ENCODE peak calls at places on chromosomes 7 and 10, in eight cellular contexts. One of them, this sample, is unnamed.

GRCh38 chr7:26166681-26167266 is 14.8 kb downstream of the NFE2L3 start:
- DNase-seq in central memory CD4-positive, alpha-beta T cell: no peak
- DNase-seq in uterus: no peak
- DNase-seq in suprapubic skin: no peak
- DNase-seq in sigmoid colon: no peak
- DNase-seq in CD4-positive, CD25-positive, alpha-beta regulatory T cell: no peak
- DNase-seq in EH: no peak
- DNase-seq in CD4-positive, alpha-beta memory T cell: no peak
- DNase-seq in this sample: no peak

GRCh38 chr10:26468691-26469090 is 30.6 kb downstream of the APBB1IP start:
- DNase-seq in central memory CD4-positive, alpha-beta T cell: peak; percentile 71
- DNase-seq in uterus: no peak
- DNase-seq in suprapubic skin: no peak
- DNase-seq in sigmoid colon: no peak
- DNase-seq in CD4-positive, CD25-positive, alpha-beta regulatory T cell: peak; percentile 45
- DNase-seq in EH: no peak
- DNase-seq in CD4-positive, alpha-beta memory T cell: peak; percentile 64
- DNase-seq in this sample: no peak

GRCh38 chr10:3494131-3494878 is 290.7 kb downstream of the KLF6 start:
- DNase-seq in central memory CD4-positive, alpha-beta T cell: no peak
- DNase-seq in uterus: peak; percentile 48
- DNase-seq in suprapubic skin: no peak
- DNase-seq in sigmoid colon: peak; percentile 84
- DNase-seq in CD4-positive, CD25-positive, alpha-beta regulatory T cell: no peak
- DNase-seq in EH: peak; percentile 17
- DNase-seq in CD4-positive, alpha-beta memory T cell: no peak
- DNase-seq in this sample: no peak

GRCh38 chr10:75497997-75498797 is 66.8 kb downstream of the LRMDA start:
- DNase-seq in central memory CD4-positive, alpha-beta T cell: no peak
- DNase-seq in uterus: peak; percentile 65
- DNase-seq in suprapubic skin: no peak
- DNase-seq in sigmoid colon: peak; percentile 82
- DNase-seq in CD4-positive, CD25-positive, alpha-beta regulatory T cell: no peak
- DNase-seq in EH: peak; percentile 55
- DNase-seq in CD4-positive, alpha-beta memory T cell: no peak
- DNase-seq in this sample: no peak

GRCh38 chr7:111086532-111086931 is 4.4 kb upstream of the LRRN3 start:
- DNase-seq in central memory CD4-positive, alpha-beta T cell: no peak
- DNase-seq in uterus: no peak
- DNase-seq in suprapubic skin: no peak
- DNase-seq in sigmoid colon: no peak
- DNase-seq in CD4-positive, CD25-positive, alpha-beta regulatory T cell: no peak
- DNase-seq in EH: peak; percentile 35
- DNase-seq in CD4-positive, alpha-beta memory T cell: no peak
- DNase-seq in this sample: no peak

GRCh38 chr10:33355267-33355666 is 20.8 kb upstream of the NRP1 start:
- DNase-seq in central memory CD4-positive, alpha-beta T cell: no peak
- DNase-seq in uterus: no peak
- DNase-seq in suprapubic skin: no peak
- DNase-seq in sigmoid colon: no peak
- DNase-seq in CD4-positive, CD25-positive, alpha-beta regulatory T cell: no peak
- DNase-seq in EH: peak; percentile 26
- DNase-seq in CD4-positive, alpha-beta memory T cell: no peak
- DNase-seq in this sample: no peak

GRCh38 chr10:22599048-22599561 is 115.3 kb downstream of the PIP4K2A start:
- DNase-seq in central memory CD4-positive, alpha-beta T cell: no peak
- DNase-seq in uterus: no peak
- DNase-seq in suprapubic skin: no peak
- DNase-seq in sigmoid colon: no peak
- DNase-seq in CD4-positive, CD25-positive, alpha-beta regulatory T cell: no peak
- DNase-seq in EH: peak; percentile 83
- DNase-seq in CD4-positive, alpha-beta memory T cell: no peak
- DNase-seq in this sample: no peak

GRCh38 chr10:31590023-31590800 is 271.2 kb downstream of the ZEB1 start:
- DNase-seq in central memory CD4-positive, alpha-beta T cell: no peak
- DNase-seq in uterus: no peak
- DNase-seq in suprapubic skin: no peak
- DNase-seq in sigmoid colon: no peak
- DNase-seq in CD4-positive, CD25-positive, alpha-beta regulatory T cell: no peak
- DNase-seq in EH: no peak
- DNase-seq in CD4-positive, alpha-beta memory T cell: no peak
- DNase-seq in this sample: no peak

GRCh38 chr10:128001886-128002285 is 95.0 kb downstream of the PTPRE start:
- DNase-seq in central memory CD4-positive, alpha-beta T cell: no peak
- DNase-seq in uterus: no peak
- DNase-seq in suprapubic skin: no peak
- DNase-seq in sigmoid colon: peak; percentile 44
- DNase-seq in CD4-positive, CD25-positive, alpha-beta regulatory T cell: no peak
- DNase-seq in EH: no peak
- DNase-seq in CD4-positive, alpha-beta memory T cell: no peak
- DNase-seq in this sample: no peak

GRCh38 chr7:111832159-111832558 is 269.9 kb upstream of the IMMP2L start:
- DNase-seq in central memory CD4-positive, alpha-beta T cell: no peak
- DNase-seq in uterus: no peak
- DNase-seq in suprapubic skin: no peak
- DNase-seq in sigmoid colon: no peak
- DNase-seq in CD4-positive, CD25-positive, alpha-beta regulatory T cell: no peak
- DNase-seq in EH: no peak
- DNase-seq in CD4-positive, alpha-beta memory T cell: no peak
- DNase-seq in this sample: no peak

GRCh38 chr7:15462721-15463389 is 99.0 kb downstream of the AGMO start:
- DNase-seq in central memory CD4-positive, alpha-beta T cell: no peak
- DNase-seq in uterus: no peak
- DNase-seq in suprapubic skin: no peak
- DNase-seq in sigmoid colon: no peak
- DNase-seq in CD4-positive, CD25-positive, alpha-beta regulatory T cell: no peak
- DNase-seq in EH: peak; percentile 37
- DNase-seq in CD4-positive, alpha-beta memory T cell: no peak
- DNase-seq in this sample: no peak

GRCh38 chr7:665751-666453 is 60.6 kb upstream of the DNAAF5 start:
- DNase-seq in central memory CD4-positive, alpha-beta T cell: no peak
- DNase-seq in uterus: peak; percentile 68
- DNase-seq in suprapubic skin: no peak
- DNase-seq in sigmoid colon: peak; percentile 86
- DNase-seq in CD4-positive, CD25-positive, alpha-beta regulatory T cell: no peak
- DNase-seq in EH: no peak
- DNase-seq in CD4-positive, alpha-beta memory T cell: no peak
- DNase-seq in this sample: no peak

GRCh38 chr7:72219500-72219899 is 192.6 kb downstream of the CALN1 start:
- DNase-seq in central memory CD4-positive, alpha-beta T cell: no peak
- DNase-seq in uterus: no peak
- DNase-seq in suprapubic skin: no peak
- DNase-seq in sigmoid colon: no peak
- DNase-seq in CD4-positive, CD25-positive, alpha-beta regulatory T cell: no peak
- DNase-seq in EH: no peak
- DNase-seq in CD4-positive, alpha-beta memory T cell: no peak
- DNase-seq in this sample: no peak

GRCh38 chr10:51961401-51961800 is 262.0 kb upstream of the CSTF2T start:
- DNase-seq in central memory CD4-positive, alpha-beta T cell: no peak
- DNase-seq in uterus: no peak
- DNase-seq in suprapubic skin: no peak
- DNase-seq in sigmoid colon: no peak
- DNase-seq in CD4-positive, CD25-positive, alpha-beta regulatory T cell: no peak
- DNase-seq in EH: no peak
- DNase-seq in CD4-positive, alpha-beta memory T cell: no peak
- DNase-seq in this sample: no peak

GRCh38 chr7:129569811-129570215 is 41.7 kb upstream of the NRF1 start:
- DNase-seq in central memory CD4-positive, alpha-beta T cell: no peak
- DNase-seq in uterus: no peak
- DNase-seq in suprapubic skin: no peak
- DNase-seq in sigmoid colon: no peak
- DNase-seq in CD4-positive, CD25-positive, alpha-beta regulatory T cell: no peak
- DNase-seq in EH: peak; percentile 93
- DNase-seq in CD4-positive, alpha-beta memory T cell: no peak
- DNase-seq in this sample: no peak

GRCh38 chr7:78863248-78863647 is 590.2 kb downstream of the MAGI2 start:
- DNase-seq in central memory CD4-positive, alpha-beta T cell: no peak
- DNase-seq in uterus: no peak
- DNase-seq in suprapubic skin: no peak
- DNase-seq in sigmoid colon: no peak
- DNase-seq in CD4-positive, CD25-positive, alpha-beta regulatory T cell: no peak
- DNase-seq in EH: peak; percentile 11
- DNase-seq in CD4-positive, alpha-beta memory T cell: no peak
- DNase-seq in this sample: peak; percentile 1

GRCh38 chr10:31374146-31374696 is 55.2 kb downstream of the ZEB1 start:
- DNase-seq in central memory CD4-positive, alpha-beta T cell: no peak
- DNase-seq in uterus: no peak
- DNase-seq in suprapubic skin: no peak
- DNase-seq in sigmoid colon: no peak
- DNase-seq in CD4-positive, CD25-positive, alpha-beta regulatory T cell: no peak
- DNase-seq in EH: peak; percentile 39
- DNase-seq in CD4-positive, alpha-beta memory T cell: no peak
- DNase-seq in this sample: no peak

GRCh38 chr7:17680943-17681351 is 259.3 kb downstream of the SNX13 start:
- DNase-seq in central memory CD4-positive, alpha-beta T cell: peak; percentile 5
- DNase-seq in uterus: no peak
- DNase-seq in suprapubic skin: no peak
- DNase-seq in sigmoid colon: no peak
- DNase-seq in CD4-positive, CD25-positive, alpha-beta regulatory T cell: no peak
- DNase-seq in EH: peak; percentile 60
- DNase-seq in CD4-positive, alpha-beta memory T cell: peak; percentile 5
- DNase-seq in this sample: no peak

GRCh38 chr7:73774923-73775322 is 4.9 kb upstream of the CLDN3 start:
- DNase-seq in central memory CD4-positive, alpha-beta T cell: no peak
- DNase-seq in uterus: no peak
- DNase-seq in suprapubic skin: no peak
- DNase-seq in sigmoid colon: no peak
- DNase-seq in CD4-positive, CD25-positive, alpha-beta regulatory T cell: no peak
- DNase-seq in EH: peak; percentile 33
- DNase-seq in CD4-positive, alpha-beta memory T cell: no peak
- DNase-seq in this sample: no peak

GRCh38 chr7:51660516-51660915 is 343.9 kb upstream of the COBL start:
- DNase-seq in central memory CD4-positive, alpha-beta T cell: no peak
- DNase-seq in uterus: no peak
- DNase-seq in suprapubic skin: no peak
- DNase-seq in sigmoid colon: no peak
- DNase-seq in CD4-positive, CD25-positive, alpha-beta regulatory T cell: no peak
- DNase-seq in EH: no peak
- DNase-seq in CD4-positive, alpha-beta memory T cell: no peak
- DNase-seq in this sample: no peak

GRCh38 chr7:30859940-30860623 is 51.6 kb upstream of the AQP1 start:
- DNase-seq in central memory CD4-positive, alpha-beta T cell: no peak
- DNase-seq in uterus: no peak
- DNase-seq in suprapubic skin: no peak
- DNase-seq in sigmoid colon: no peak
- DNase-seq in CD4-positive, CD25-positive, alpha-beta regulatory T cell: no peak
- DNase-seq in EH: no peak
- DNase-seq in CD4-positive, alpha-beta memory T cell: no peak
- DNase-seq in this sample: no peak

GRCh38 chr10:65419629-65420028 is 1506.2 kb upstream of the LRRTM3 start:
- DNase-seq in central memory CD4-positive, alpha-beta T cell: no peak
- DNase-seq in uterus: no peak
- DNase-seq in suprapubic skin: no peak
- DNase-seq in sigmoid colon: no peak
- DNase-seq in CD4-positive, CD25-positive, alpha-beta regulatory T cell: no peak
- DNase-seq in EH: no peak
- DNase-seq in CD4-positive, alpha-beta memory T cell: no peak
- DNase-seq in this sample: no peak

GRCh38 chr10:90289037-90289436 is 568.8 kb downstream of the HTR7 start:
- DNase-seq in central memory CD4-positive, alpha-beta T cell: no peak
- DNase-seq in uterus: no peak
- DNase-seq in suprapubic skin: no peak
- DNase-seq in sigmoid colon: no peak
- DNase-seq in CD4-positive, CD25-positive, alpha-beta regulatory T cell: no peak
- DNase-seq in EH: peak; percentile 63
- DNase-seq in CD4-positive, alpha-beta memory T cell: no peak
- DNase-seq in this sample: no peak

GRCh38 chr10:124095096-124095495 is 1.7 kb upstream of the CHST15 start:
- DNase-seq in central memory CD4-positive, alpha-beta T cell: no peak
- DNase-seq in uterus: no peak
- DNase-seq in suprapubic skin: no peak
- DNase-seq in sigmoid colon: peak; percentile 84
- DNase-seq in CD4-positive, CD25-positive, alpha-beta regulatory T cell: no peak
- DNase-seq in EH: no peak
- DNase-seq in CD4-positive, alpha-beta memory T cell: no peak
- DNase-seq in this sample: no peak

This sample was measured in nephron progenitor cell.